ENCODE peak calls at places on chromosome 17, in six cellular contexts. J is GM23338, U is HCT116, W is GM06990, A is cardiac fibroblast, Q is BE2C. Y is an unnamed sample.
A peak's percentile ranks its signal among the peaks of the same experiment; 100 is the strongest.

GRCh38 chr17:8894673-8895578 is 27.5 kb upstream of the PIK3R6 start:
- DNase-seq in W (peak; percentile 53), Q (peak; percentile 16), A (peak; percentile 79), U (peak; percentile 39), J (peak; percentile 79), Y (peak; percentile 77)

GRCh38 chr17:52995127-52995526 is 827.6 kb upstream of the KIF2B start:
- DNase-seq in U (no peak), A (no peak), W (no peak), Q (no peak), J (no peak), Y (no peak)

GRCh38 chr17:57086069-57086930 is 1.3 kb downstream of the AKAP1 start:
- DNase-seq in W (peak; percentile 53), J (peak; percentile 65), A (no peak), Q (peak; percentile 21), U (no peak), Y (peak; percentile 17)

GRCh38 chr17:29292071-29292991 is 1.6 kb downstream of the NUFIP2 start:
- DNase-seq in U (no peak), A (peak; percentile 71), Q (peak; percentile 24), J (peak; percentile 52), W (peak; percentile 58), Y (peak; percentile 73)

GRCh38 chr17:73481672-73482071 is 162.6 kb downstream of the SDK2 start:
- DNase-seq in W (no peak), A (no peak), J (no peak), Q (no peak), U (no peak), Y (no peak)

GRCh38 chr17:66602659-66603363 is 232.1 kb upstream of the CACNG5 start:
- DNase-seq in A (peak; percentile 80), Q (no peak), J (peak; percentile 16), W (no peak), U (no peak), Y (peak; percentile 21)

GRCh38 chr17:46943511-46944393 is 20.8 kb downstream of the GOSR2 start:
- DNase-seq in J (peak; percentile 67), U (no peak), W (no peak), A (peak; percentile 36), Q (peak; percentile 33), Y (peak; percentile 34)

GRCh38 chr17:82845163-82845807 is 5.5 kb upstream of the ZNF750 start:
- DNase-seq in W (no peak), U (no peak), J (no peak), A (peak; percentile 54), Q (no peak), Y (no peak)

GRCh38 chr17:75785016-75785769 is 587 bp downstream of the UNK start:
- DNase-seq in U (peak; percentile 76), Q (peak; percentile 89), A (peak; percentile 97), J (peak; percentile 88), W (no peak), Y (peak; percentile 94)

GRCh38 chr17:70195091-70195490 is 25.8 kb downstream of the KCNJ2 start:
- DNase-seq in J (no peak), U (no peak), W (no peak), Q (no peak), A (no peak), Y (no peak)

GRCh38 chr17:80986046-80986445 is 5.6 kb upstream of the CHMP6 start:
- DNase-seq in U (no peak), J (no peak), Q (no peak), A (no peak), W (no peak), Y (no peak)

GRCh38 chr17:57874434-57875108 is 24.7 kb upstream of the MRPS23 start:
- DNase-seq in J (peak; percentile 97), Q (peak; percentile 76), W (no peak), A (peak; percentile 92), U (no peak), Y (peak; percentile 98)

GRCh38 chr17:13016881-13017622 is 775 bp downstream of the ELAC2 start:
- DNase-seq in U (no peak), J (no peak), W (no peak), Q (no peak), A (no peak), Y (peak; percentile 17)

GRCh38 chr17:13014801-13015200 is 3.0 kb downstream of the ELAC2 start:
- DNase-seq in W (no peak), Q (no peak), J (no peak), A (no peak), U (no peak), Y (no peak)

GRCh38 chr17:13017623-13018462 is at the start of gene ELAC2:
- DNase-seq in U (peak; percentile 97), A (peak; percentile 99), W (peak; percentile 96), J (peak; percentile 99), Q (peak; percentile 89), Y (peak; percentile 99)
- TF ChIP-seq CTCF in U (no peak), A (no peak), W (no peak), J (no peak), Q (no peak), Y (no peak)

GRCh38 chr17:16383216-16383615 is 2.3 kb downstream of the UBB start:
- DNase-seq in A (no peak), U (no peak), W (no peak), J (no peak), Q (no peak), Y (no peak)
- H3K4me3 ChIP-seq in A (no peak overlapping the region), U (no peak overlapping the region), W (peak overlapping the region; percentile 77), J (peak overlapping the region; percentile 17), Q (peak overlapping the region; percentile 14), Y (peak overlapping the region; percentile 96)

DNA sequence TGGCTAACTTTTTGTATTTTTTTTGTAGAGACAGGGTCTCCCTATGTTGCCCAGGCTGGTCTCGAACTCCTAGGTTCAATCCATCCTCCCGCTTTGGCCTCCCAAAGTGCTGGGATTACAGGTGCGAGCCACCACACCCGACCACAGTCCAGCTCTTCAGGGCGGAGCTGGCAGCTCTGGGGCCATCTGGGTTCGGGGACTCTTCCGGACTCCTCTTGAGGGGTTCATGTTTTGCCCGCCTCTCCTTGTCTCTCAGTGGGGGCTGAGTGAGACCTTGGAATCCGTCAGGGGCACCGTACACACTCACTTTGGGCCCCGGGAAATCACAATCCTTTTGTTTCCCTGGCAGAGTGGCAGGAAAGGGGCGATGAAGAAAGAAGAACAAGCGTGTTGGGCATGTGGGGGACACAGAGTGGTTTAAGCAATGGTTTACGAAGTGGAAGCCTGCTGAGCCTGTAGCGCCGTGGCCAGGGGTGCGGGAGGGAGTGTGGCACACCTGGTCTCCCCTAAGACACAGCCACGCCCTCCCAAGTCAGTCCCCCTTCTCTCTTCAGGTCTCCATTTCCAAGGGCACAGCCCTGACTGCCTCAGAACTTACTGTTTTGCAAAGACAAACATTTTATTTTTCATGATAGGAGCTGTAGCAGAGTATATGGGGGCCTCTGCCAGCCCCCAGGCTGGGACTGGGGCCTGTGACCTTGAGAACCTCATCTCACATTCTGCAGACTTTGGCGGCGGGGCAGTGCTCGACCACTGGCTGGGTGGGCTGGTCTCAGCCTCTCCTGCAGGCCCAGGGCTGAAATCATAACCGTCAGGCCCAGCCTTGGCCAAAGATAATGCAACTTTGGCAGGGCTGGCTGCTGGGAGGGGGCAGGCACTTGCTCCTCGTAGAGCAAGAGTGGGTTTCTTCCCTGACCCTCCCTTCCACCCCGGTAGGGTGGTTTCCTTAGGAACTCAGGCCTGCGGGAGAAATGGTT is 25.9 kb downstream of the TNS4 start:
- DNase-seq in U (no peak), A (no peak), W (no peak), J (no peak), Q (no peak), Y (no peak)
- TF ChIP-seq CTCF in U (no peak), A (no peak), W (no peak), J (no peak), Q (no peak), Y (no peak)

GRCh38 chr17:50547736-50548083 is 736 bp downstream of the SPATA20 start:
- DNase-seq in J (no peak), U (no peak), W (no peak), Q (no peak), A (no peak), Y (peak; percentile 49)
- H3K4me3 ChIP-seq in J (peak overlapping the region; percentile 67), U (peak overlapping the region; percentile 65), W (peak overlapping the region; percentile 85), Q (peak overlapping the region; percentile 70), A (peak overlapping the region; percentile 69), Y (peak overlapping the region; percentile 78)

Y was measured in foreskin fibroblast.